ENCODE peak calls at places on chromosomes 3 and 15, in five cellular contexts. E is SK-N-SH, L is HepG2, X is HL-60, Y is H1. J is an unnamed sample.

GRCh38 chr3:189710620-189711388 is 79.6 kb downstream of the TP63 start:
- DNase-seq in E (no peak), L (no peak), X (no peak), Y (no peak), J (no peak)

GRCh38 chr3:123351396-123351945 is 97.4 kb downstream of the ADCY5 start:
- DNase-seq in E (no peak), L (no peak), X (no peak), Y (no peak), J (no peak)

GRCh38 chr3:76482510-76482909 is 557.4 kb upstream of the ROBO2 start:
- DNase-seq in E (no peak), L (no peak), X (no peak), Y (no peak), J (no peak)

GRCh38 chr15:72778796-72779195 is 4.8 kb downstream of the ADPGK start:
- DNase-seq in E (no peak), L (no peak), X (no peak), Y (no peak), J (no peak)

GRCh38 chr3:119809249-119810017 is 27.5 kb downstream of the NR1I2 start:
- DNase-seq in E (no peak), L (no peak), X (peak), Y (no peak), J (no peak)

GRCh38 chr3:17044844-17045243 is 160.1 kb downstream of the PLCL2 start:
- DNase-seq in E (no peak), L (no peak), X (no peak), Y (no peak), J (no peak)

GRCh38 chr3:6861331-6861988 is 545 bp downstream of the GRM7 start:
- DNase-seq in E (peak), L (no peak), X (no peak), Y (peak), J (no peak)

GRCh38 chr15:95024388-95024787 is 793.0 kb downstream of the MCTP2 start:
- DNase-seq in E (no peak), L (no peak), X (peak), Y (no peak), J (no peak)

GRCh38 chr3:184236033-184236410 is 6.6 kb downstream of the VWA5B2 start:
- DNase-seq in E (no peak), L (no peak), X (no peak), Y (no peak), J (no peak)

GRCh38 chr3:125322166-125322565 is 53.0 kb downstream of the ZNF148 start:
- DNase-seq in E (peak), L (no peak), X (no peak), Y (no peak), J (no peak)

GRCh38 chr3:56620371-56620770 is 62.7 kb downstream of the TASOR start:
- DNase-seq in E (no peak), L (no peak), X (no peak), Y (no peak), J (no peak)

DNA sequence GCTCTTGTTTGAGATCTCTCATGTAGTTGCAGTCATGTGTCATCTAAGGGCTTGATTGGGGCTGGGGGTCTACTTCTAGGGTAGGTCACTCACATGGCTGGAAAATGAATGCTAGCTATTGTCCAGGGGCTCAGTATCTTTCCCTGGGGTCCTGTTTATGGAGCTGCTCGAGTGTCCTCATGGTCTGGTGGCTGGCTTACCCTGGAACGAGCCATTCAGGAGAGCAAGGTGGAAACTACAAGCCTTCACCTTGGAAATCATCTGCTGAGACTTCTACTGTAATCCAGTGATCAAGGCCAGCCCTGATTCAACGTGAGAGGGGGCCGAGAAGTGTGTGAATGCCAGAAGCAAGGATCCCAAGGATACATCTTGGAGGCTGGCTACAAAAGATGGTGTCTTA is 16.2 kb upstream of the RHCG start:
- DNase-seq in E (no peak), L (no peak), X (no peak), Y (no peak), J (no peak)
- H3K27ac ChIP-seq in E (no peak), L (no peak), X (no peak), Y (no peak), J (no peak)

GRCh38 chr15:56749982-56750381 is 16.7 kb upstream of the ZNF280D start:
- DNase-seq in E (no peak), L (no peak), X (no peak), Y (no peak), J (no peak)
- TF ChIP-seq POLR2AphosphoS5 in E (no peak), L (no peak), X (no peak), Y (no peak), J (no peak)

DNA sequence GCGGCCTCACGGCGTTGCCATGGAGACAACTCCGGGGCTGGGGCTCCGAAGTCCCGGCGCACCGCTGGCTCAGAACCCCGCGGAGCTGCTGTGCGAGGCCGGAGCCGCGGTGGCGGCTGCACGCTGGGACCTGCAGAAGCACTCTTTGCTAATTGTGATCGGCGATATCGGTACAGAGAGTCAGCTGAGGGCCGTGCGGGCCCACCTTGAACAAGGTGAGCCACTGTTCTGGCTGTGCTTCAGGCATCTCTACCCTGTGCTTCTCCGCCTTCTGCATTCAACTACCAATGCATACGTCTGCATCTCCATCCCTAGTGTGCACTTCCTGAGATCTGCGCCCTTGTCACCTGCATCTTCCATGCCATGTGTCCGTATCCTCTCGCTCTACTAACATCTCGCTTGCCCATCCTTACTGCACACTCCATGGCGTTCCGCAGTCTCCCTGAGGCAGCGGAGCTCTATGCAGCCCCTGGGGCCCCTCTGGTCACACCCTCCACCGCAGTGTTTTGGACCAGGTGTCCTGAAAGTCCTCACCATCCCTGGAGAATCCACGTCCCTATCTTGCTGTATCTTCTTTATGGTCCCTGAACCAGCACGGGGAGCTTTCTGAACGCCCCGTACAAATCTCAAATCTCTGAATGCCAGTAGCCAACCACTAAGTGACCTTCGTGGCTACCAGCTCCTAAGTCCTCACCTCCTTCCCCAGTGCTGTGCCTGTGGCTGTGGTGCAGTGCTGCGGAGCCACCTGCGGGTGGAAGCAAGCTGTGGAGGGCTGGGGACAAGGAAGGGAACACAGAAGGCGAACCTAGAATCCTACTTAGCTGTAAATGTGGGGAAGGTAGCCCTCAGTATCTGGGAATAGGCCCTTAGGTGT is 6.2 kb upstream of the MAP1A start:
- DNase-seq in E (peak), L (peak), X (peak), Y (peak), J (no peak)
- TF ChIP-seq CTCF in E (peak), L (peak), X (no peak), Y (peak), J (no peak)

GRCh38 chr15:80028937-80029336 is 30.5 kb upstream of the ZFAND6 start:
- DNase-seq in E (no peak), L (no peak), X (no peak), Y (no peak), J (no peak)

GRCh38 chr15:80034633-80035032 is 24.8 kb upstream of the ZFAND6 start:
- DNase-seq in E (no peak), L (no peak), X (no peak), Y (no peak), J (no peak)

GRCh38 chr15:80036067-80036466 is 23.4 kb upstream of the ZFAND6 start:
- DNase-seq in E (no peak), L (no peak), X (no peak), Y (no peak), J (no peak)

GRCh38 chr15:80026754-80027153 is 32.7 kb upstream of the ZFAND6 start:
- DNase-seq in E (no peak), L (no peak), X (peak), Y (no peak), J (no peak)

GRCh38 chr15:80031841-80032240 is 27.6 kb upstream of the ZFAND6 start:
- DNase-seq in E (no peak), L (no peak), X (no peak), Y (no peak), J (no peak)
- H3K27ac ChIP-seq in E (no peak), L (no peak), X (no peak), Y (no peak), J (no peak)

GRCh38 chr15:89087066-89087829 is 1.0 kb upstream of the ABHD2 start:
- DNase-seq in E (no peak), L (no peak), X (no peak), Y (no peak), J (no peak)

GRCh38 chr15:89083246-89083645 is 5.0 kb upstream of the ABHD2 start:
- DNase-seq in E (no peak), L (no peak), X (no peak), Y (no peak), J (no peak)

GRCh38 chr15:89087830-89088604 is at the start of gene ABHD2:
- DNase-seq in E (peak), L (peak), X (peak), Y (peak), J (peak)

GRCh38 chr15:89088605-89089315 is 504 bp downstream of the ABHD2 start:
- DNase-seq in E (no peak), L (no peak), X (no peak), Y (no peak), J (peak)

GRCh38 chr15:89085289-89085906 is 2.9 kb upstream of the ABHD2 start:
- DNase-seq in E (peak), L (no peak), X (no peak), Y (no peak), J (no peak)
- TF ChIP-seq POLR2AphosphoS5 in E (no peak), L (no peak), X (no peak), Y (no peak), J (no peak)

GRCh38 chr3:2098398-2099027 is at the start of gene CNTN4:
- DNase-seq in E (peak), L (peak), X (no peak), Y (peak), J (peak)
- TF ChIP-seq CTCF in E (no peak), L (peak), X (no peak), Y (no peak), J (no peak)

DNA sequence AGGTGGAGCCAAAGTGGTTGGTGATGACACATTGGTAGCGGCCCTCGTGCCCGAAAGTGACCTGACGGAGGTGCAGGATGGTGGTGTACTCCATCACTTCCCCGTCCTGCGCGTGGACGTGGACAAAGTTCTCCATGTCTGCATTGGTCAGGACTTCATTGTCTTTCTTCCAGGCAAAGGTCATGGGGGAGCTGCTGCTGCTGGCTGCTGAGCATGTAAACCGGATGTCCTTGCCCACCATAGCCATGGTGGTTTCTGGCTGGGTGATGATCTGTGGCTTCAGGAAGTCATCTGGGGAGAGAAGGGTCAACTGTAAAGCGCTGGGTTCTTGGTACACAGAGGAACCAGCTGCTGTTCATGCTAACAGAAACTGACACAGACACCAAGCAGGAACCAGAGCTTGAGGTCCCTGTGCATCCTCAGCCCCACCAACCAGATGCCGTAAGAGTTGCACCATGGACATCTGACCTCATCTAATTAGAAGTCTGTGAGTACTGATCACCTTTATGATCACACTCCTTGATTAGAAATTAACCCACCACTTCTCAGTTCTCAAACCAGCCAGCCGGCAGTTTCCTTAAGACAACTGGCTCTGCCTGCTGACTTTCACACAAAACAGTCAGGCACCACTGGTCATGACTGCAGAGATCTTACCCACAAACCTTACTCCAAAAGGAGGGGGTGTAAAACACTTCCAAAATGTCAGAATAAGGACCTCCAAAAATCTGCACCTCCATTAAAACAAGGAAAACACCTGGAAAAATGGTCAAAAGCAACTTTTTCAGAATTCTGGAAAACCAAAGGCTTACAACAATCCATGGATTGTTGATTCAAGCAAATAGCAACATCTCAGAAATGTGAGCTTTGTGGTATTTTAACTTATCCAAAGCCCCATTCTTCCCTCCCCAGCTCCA is 114.6 kb downstream of the LRIG1 start:
- DNase-seq in E (no peak), L (no peak), X (no peak), Y (no peak), J (no peak)
- H3K27ac ChIP-seq in E (no peak), L (no peak), X (no peak), Y (peak), J (no peak)

J was measured in stomach.